ENCODE peak calls at places on chromosomes 5 and 9, in ten cellular contexts. E is uterus, M is Peyer's patch, R is HCT116, G is transverse colon, A is prostate gland, H is breast epithelium, Q is NB4, K is IMR-90, O is heart left ventricle. C is an unnamed sample.

GRCh38 chr9:20981486-20981885 is 50.0 kb downstream of the HACD4 start:
- DNase-seq in Q (no peak), H (no peak), E (no peak), O (no peak), A (peak; percentile 8), G (no peak), K (peak; percentile 88), R (no peak), M (no peak), C (no peak)

GRCh38 chr9:134738869-134739659 is 97.5 kb downstream of the COL5A1 start:
- DNase-seq in Q (peak; percentile 41), M (no peak), O (peak; percentile 78), A (peak; percentile 66), E (peak; percentile 81), H (peak; percentile 46), G (peak; percentile 63), R (peak; percentile 12), K (peak; percentile 49), C (peak; percentile 89)

GRCh38 chr5:169944922-169945675 is 35.2 kb downstream of the INSYN2B start:
- DNase-seq in E (no peak), H (no peak), G (no peak), A (no peak), K (peak; percentile 21), Q (no peak), O (no peak), M (no peak), R (no peak), C (no peak)

GRCh38 chr5:135308752-135309151 is 90.3 kb downstream of the MACROH2A1 start:
- DNase-seq in O (no peak), K (peak; percentile 96), G (no peak), E (no peak), Q (no peak), R (no peak), M (no peak), H (no peak), A (peak; percentile 2), C (no peak)

GRCh38 chr9:351916-352315 is 137.3 kb downstream of the DOCK8 start:
- DNase-seq in A (no peak), K (no peak), R (no peak), G (no peak), H (no peak), Q (no peak), O (no peak), E (no peak), M (no peak), C (no peak)

GRCh38 chr5:24225051-24225450 is 419.7 kb downstream of the CDH10 start:
- DNase-seq in H (no peak), A (no peak), G (no peak), M (no peak), E (no peak), K (no peak), R (no peak), Q (no peak), O (no peak), C (no peak)

GRCh38 chr9:112050544-112051475 is 124.3 kb downstream of the SUSD1 start:
- DNase-seq in R (no peak), E (peak; percentile 57), H (peak; percentile 51), K (peak; percentile 97), G (peak; percentile 59), O (peak; percentile 44), Q (no peak), M (no peak), A (peak; percentile 14), C (no peak)

GRCh38 chr5:112412370-112412769 is 6.7 kb downstream of the EPB41L4A start:
- DNase-seq in E (no peak), M (no peak), A (peak; percentile 10), H (no peak), G (no peak), K (no peak), O (no peak), R (no peak), Q (no peak), C (no peak)

GRCh38 chr5:122429545-122430327 is 117.7 kb downstream of the SNCAIP start:
- DNase-seq in G (no peak), R (no peak), O (no peak), A (no peak), H (no peak), K (no peak), Q (no peak), M (no peak), E (no peak), C (no peak)

GRCh38 chr5:158398360-158399201 is 539.6 kb upstream of the CLINT1 start:
- DNase-seq in A (no peak), M (no peak), E (no peak), G (no peak), R (no peak), K (no peak), Q (no peak), H (no peak), O (no peak), C (no peak)

GRCh38 chr9:38066907-38067610 is 2.0 kb downstream of the SHB start:
- DNase-seq in Q (no peak), K (no peak), G (peak; percentile 80), H (peak; percentile 55), E (peak; percentile 46), R (no peak), A (peak; percentile 72), O (peak; percentile 69), M (peak; percentile 20), C (no peak)

GRCh38 chr9:111691686-111692329 is 30.4 kb downstream of the GNG10 start:
- DNase-seq in K (peak; percentile 48), A (no peak), H (no peak), M (no peak), Q (peak; percentile 60), O (no peak), G (no peak), E (no peak), R (peak; percentile 24), C (no peak)

GRCh38 chr5:169527863-169528262 is 55.7 kb upstream of the SPDL1 start:
- DNase-seq in G (no peak), O (no peak), H (no peak), K (no peak), M (no peak), A (no peak), Q (no peak), E (no peak), R (no peak), C (no peak)

GRCh38 chr5:56325039-56325438 is 91.9 kb upstream of the ANKRD55 start:
- DNase-seq in O (no peak), M (no peak), G (no peak), H (no peak), A (no peak), Q (no peak), R (no peak), E (no peak), K (no peak), C (no peak)

GRCh38 chr5:96875805-96876291 is 452 bp upstream of the ERAP2 start:
- DNase-seq in O (no peak), M (no peak), K (no peak), A (no peak), R (no peak), H (no peak), G (no peak), E (no peak), Q (peak; percentile 36), C (no peak)

GRCh38 chr5:140324834-140325195 is 21.6 kb downstream of the HBEGF start:
- DNase-seq in Q (no peak), M (no peak), G (no peak), A (no peak), O (no peak), E (peak; percentile 40), H (no peak), R (no peak), K (peak; percentile 92), C (no peak)

GRCh38 chr5:101024299-101024698 is 121.2 kb upstream of the ST8SIA4 start:
- DNase-seq in O (no peak), G (no peak), E (no peak), M (no peak), K (no peak), Q (peak; percentile 38), A (no peak), R (no peak), H (no peak), C (no peak)

GRCh38 chr5:173567548-173567947 is 48.9 kb downstream of the BOD1 start:
- DNase-seq in M (no peak), O (no peak), K (peak; percentile 77), H (peak; percentile 49), G (no peak), E (no peak), R (no peak), Q (no peak), A (peak; percentile 82), C (peak; percentile 45)

GRCh38 chr5:126100767-126101166 is 322.4 kb upstream of the GRAMD2B start:
- DNase-seq in R (peak; percentile 8), G (no peak), A (no peak), E (no peak), O (no peak), Q (peak; percentile 3), M (no peak), H (no peak), K (no peak), C (no peak)

GRCh38 chr5:17196686-17197085 is 20.7 kb upstream of the BASP1 start:
- DNase-seq in M (no peak), E (no peak), Q (no peak), A (no peak), O (no peak), R (no peak), G (no peak), K (no peak), H (no peak), C (no peak)
- TF ChIP-seq POLR2A in M (no peak), E (no peak), Q (no peak), A (no peak), O (no peak), R (no peak), G (no peak), K (no peak), H (no peak), C (no peak)

GRCh38 chr5:76755779-76756637 is 40.1 kb downstream of the F2R start:
- DNase-seq in G (no peak), R (no peak), O (no peak), K (no peak), M (no peak), A (no peak), Q (no peak), E (no peak), H (no peak), C (no peak)
- TF ChIP-seq POLR2A in G (no peak), R (no peak), O (no peak), K (no peak), M (no peak), A (no peak), Q (no peak), E (no peak), H (no peak), C (no peak)

GRCh38 chr5:141636413-141637265 is at the start of the genes HDAC3 and RELL2:
- DNase-seq in Q (peak; percentile 89), M (peak; percentile 94), H (peak; percentile 90), R (peak; percentile 68), E (peak; percentile 96), K (peak; percentile 83), A (peak; percentile 93), G (peak; percentile 97), O (peak; percentile 94), C (peak; percentile 95)
- TF ChIP-seq POLR2A in Q (peak; percentile 64), M (peak; percentile 67), H (no peak), R (peak; percentile 67), E (peak; percentile 93), K (peak; percentile 80), A (peak; percentile 92), G (peak; percentile 63), O (peak; percentile 63), C (peak; percentile 69)

DNA sequence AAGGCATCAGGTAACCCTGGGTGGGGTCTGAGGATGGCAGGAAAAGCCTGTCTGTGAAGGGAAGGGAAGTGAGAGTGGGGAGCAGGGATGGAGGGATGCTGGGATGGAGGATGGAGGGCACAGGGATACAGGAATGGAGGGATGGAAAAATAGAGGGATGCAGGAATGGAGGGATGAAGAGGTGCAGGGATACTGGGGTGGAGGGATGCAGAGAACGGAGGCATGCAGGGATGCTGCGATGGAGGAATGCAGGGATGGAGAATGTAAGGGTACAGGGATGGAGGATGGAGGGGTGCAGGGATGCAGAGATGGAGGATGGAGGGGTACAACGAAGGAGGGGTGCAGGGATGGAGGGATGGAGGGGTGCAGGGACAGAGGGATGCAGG is 9.1 kb downstream of the PTGES2 start:
- DNase-seq in M (no peak), O (no peak), Q (no peak), H (no peak), E (peak; percentile 6), R (no peak), K (no peak), G (peak; percentile 4), A (no peak), C (no peak)
- TF ChIP-seq POLR2A in M (no peak), O (no peak), Q (no peak), H (no peak), E (no peak), R (no peak), K (no peak), G (no peak), A (no peak), C (no peak)

C was measured in suprapubic skin.